ENCODE peak calls at places on chromosome 17, in seven cellular contexts. One of them, this sample, is unnamed.

GRCh38 chr17:1186923-1187771 is 7.4 kb upstream of the ABR start:
- DNase-seq in epithelial cell of proximal tubule: no peak
- DNase-seq in tibial nerve: peak
- DNase-seq in pancreas: peak
- DNase-seq in upper lobe of right lung: peak
- DNase-seq in GM12865: peak
- DNase-seq in ovary: peak
- DNase-seq in this sample: peak

GRCh38 chr17:73278465-73279453 is 17.1 kb upstream of the CPSF4L start:
- DNase-seq in upper lobe of right lung: no peak
- DNase-seq in ovary: peak
- DNase-seq in GM12865: no peak
- DNase-seq in epithelial cell of proximal tubule: no peak
- DNase-seq in tibial nerve: peak
- DNase-seq in pancreas: peak
- DNase-seq in this sample: no peak

GRCh38 chr17:83081561-83082201 is 2.3 kb downstream of the METRNL start:
- DNase-seq in GM12865: no peak
- DNase-seq in epithelial cell of proximal tubule: no peak
- DNase-seq in pancreas: no peak
- DNase-seq in ovary: no peak
- DNase-seq in upper lobe of right lung: no peak
- DNase-seq in tibial nerve: no peak
- DNase-seq in this sample: no peak

GRCh38 chr17:74141612-74142011 is 61.9 kb upstream of the RPL38 start:
- DNase-seq in GM12865: no peak
- DNase-seq in epithelial cell of proximal tubule: no peak
- DNase-seq in pancreas: no peak
- DNase-seq in ovary: no peak
- DNase-seq in upper lobe of right lung: no peak
- DNase-seq in tibial nerve: no peak
- DNase-seq in this sample: no peak

GRCh38 chr17:41629316-41629715 is 4.9 kb upstream of the KRT17 start:
- DNase-seq in epithelial cell of proximal tubule: no peak
- DNase-seq in ovary: no peak
- DNase-seq in upper lobe of right lung: peak
- DNase-seq in tibial nerve: no peak
- DNase-seq in pancreas: no peak
- DNase-seq in GM12865: no peak
- DNase-seq in this sample: no peak

GRCh38 chr17:29930399-29931010 is 477 bp upstream of the SSH2 start:
- DNase-seq in tibial nerve: no peak
- DNase-seq in ovary: no peak
- DNase-seq in pancreas: no peak
- DNase-seq in upper lobe of right lung: no peak
- DNase-seq in GM12865: peak
- DNase-seq in epithelial cell of proximal tubule: no peak
- DNase-seq in this sample: no peak

GRCh38 chr17:79188048-79188447 is 113.4 kb downstream of the ENGASE start:
- DNase-seq in GM12865: peak
- DNase-seq in pancreas: peak
- DNase-seq in upper lobe of right lung: no peak
- DNase-seq in epithelial cell of proximal tubule: no peak
- DNase-seq in ovary: no peak
- DNase-seq in tibial nerve: no peak
- DNase-seq in this sample: no peak

GRCh38 chr17:6456914-6457687 is 12.8 kb downstream of the PIMREG start:
- DNase-seq in epithelial cell of proximal tubule: no peak
- DNase-seq in GM12865: no peak
- DNase-seq in upper lobe of right lung: peak
- DNase-seq in ovary: no peak
- DNase-seq in tibial nerve: no peak
- DNase-seq in pancreas: peak
- DNase-seq in this sample: no peak

GRCh38 chr17:78903101-78903779 is at the start of gene CEP295NL:
- DNase-seq in GM12865: peak
- DNase-seq in pancreas: no peak
- DNase-seq in epithelial cell of proximal tubule: no peak
- DNase-seq in ovary: no peak
- DNase-seq in upper lobe of right lung: no peak
- DNase-seq in tibial nerve: no peak
- DNase-seq in this sample: no peak

GRCh38 chr17:70913086-70913485 is 743.8 kb downstream of the KCNJ2 start:
- DNase-seq in pancreas: no peak
- DNase-seq in tibial nerve: no peak
- DNase-seq in upper lobe of right lung: no peak
- DNase-seq in ovary: no peak
- DNase-seq in epithelial cell of proximal tubule: no peak
- DNase-seq in GM12865: no peak
- DNase-seq in this sample: no peak

GRCh38 chr17:29243792-29244191 is 2.9 kb upstream of the CRYBA1 start:
- DNase-seq in upper lobe of right lung: no peak
- DNase-seq in tibial nerve: no peak
- DNase-seq in epithelial cell of proximal tubule: no peak
- DNase-seq in ovary: no peak
- DNase-seq in GM12865: peak
- DNase-seq in pancreas: no peak
- DNase-seq in this sample: no peak

GRCh38 chr17:41301204-41301790 is 1.4 kb downstream of the KRTAP29-1 start:
- DNase-seq in upper lobe of right lung: no peak
- DNase-seq in pancreas: no peak
- DNase-seq in GM12865: no peak
- DNase-seq in ovary: no peak
- DNase-seq in tibial nerve: no peak
- DNase-seq in epithelial cell of proximal tubule: no peak
- DNase-seq in this sample: no peak

GRCh38 chr17:46832945-46833839 is 14.7 kb upstream of the WNT3 start:
- DNase-seq in ovary: no peak
- DNase-seq in tibial nerve: no peak
- DNase-seq in upper lobe of right lung: no peak
- DNase-seq in epithelial cell of proximal tubule: peak
- DNase-seq in GM12865: no peak
- DNase-seq in pancreas: no peak
- DNase-seq in this sample: no peak

GRCh38 chr17:79249945-79250521 is 175.4 kb downstream of the ENGASE start:
- DNase-seq in ovary: no peak
- DNase-seq in upper lobe of right lung: no peak
- DNase-seq in tibial nerve: no peak
- DNase-seq in pancreas: no peak
- DNase-seq in epithelial cell of proximal tubule: no peak
- DNase-seq in GM12865: no peak
- DNase-seq in this sample: no peak

GRCh38 chr17:69733171-69734014 is 318.9 kb downstream of the MAP2K6 start:
- DNase-seq in ovary: no peak
- DNase-seq in GM12865: no peak
- DNase-seq in pancreas: no peak
- DNase-seq in tibial nerve: no peak
- DNase-seq in epithelial cell of proximal tubule: peak
- DNase-seq in upper lobe of right lung: no peak
- DNase-seq in this sample: no peak

GRCh38 chr17:39982069-39982371 is 1.4 kb downstream of the PSMD3 start:
- DNase-seq in upper lobe of right lung: no peak
- DNase-seq in tibial nerve: no peak
- DNase-seq in epithelial cell of proximal tubule: no peak
- DNase-seq in GM12865: no peak
- DNase-seq in pancreas: no peak
- DNase-seq in ovary: no peak
- DNase-seq in this sample: no peak

GRCh38 chr17:39980402-39981206 is at the start of gene PSMD3:
- DNase-seq in pancreas: peak
- DNase-seq in epithelial cell of proximal tubule: peak
- DNase-seq in tibial nerve: peak
- DNase-seq in GM12865: peak
- DNase-seq in ovary: peak
- DNase-seq in upper lobe of right lung: peak
- DNase-seq in this sample: peak

GRCh38 chr17:39979021-39979660 is 1.5 kb upstream of the PSMD3 start:
- DNase-seq in GM12865: no peak
- DNase-seq in tibial nerve: no peak
- DNase-seq in pancreas: no peak
- DNase-seq in upper lobe of right lung: no peak
- DNase-seq in ovary: no peak
- DNase-seq in epithelial cell of proximal tubule: peak
- DNase-seq in this sample: no peak

GRCh38 chr17:39981207-39982068 is 831 bp downstream of the PSMD3 start:
- DNase-seq in epithelial cell of proximal tubule: no peak
- DNase-seq in upper lobe of right lung: no peak
- DNase-seq in tibial nerve: no peak
- DNase-seq in ovary: no peak
- DNase-seq in GM12865: peak
- DNase-seq in pancreas: no peak
- DNase-seq in this sample: no peak

GRCh38 chr17:39979865-39980401 is 674 bp upstream of the PSMD3 start:
- DNase-seq in pancreas: no peak
- DNase-seq in upper lobe of right lung: no peak
- DNase-seq in tibial nerve: no peak
- DNase-seq in ovary: no peak
- DNase-seq in GM12865: peak
- DNase-seq in epithelial cell of proximal tubule: no peak
- DNase-seq in this sample: no peak
- TF ChIP-seq CTCF in pancreas: no peak
- TF ChIP-seq CTCF in upper lobe of right lung: peak
- TF ChIP-seq CTCF in tibial nerve: no peak
- TF ChIP-seq CTCF in ovary: no peak
- TF ChIP-seq CTCF in GM12865: peak
- TF ChIP-seq CTCF in epithelial cell of proximal tubule: no peak
- TF ChIP-seq CTCF in this sample: no peak

GRCh38 chr17:65503557-65503956 is 57.9 kb downstream of the AXIN2 start:
- DNase-seq in ovary: no peak
- DNase-seq in tibial nerve: no peak
- DNase-seq in pancreas: peak
- DNase-seq in upper lobe of right lung: no peak
- DNase-seq in GM12865: no peak
- DNase-seq in epithelial cell of proximal tubule: no peak
- DNase-seq in this sample: no peak
- TF ChIP-seq CTCF in ovary: no peak
- TF ChIP-seq CTCF in tibial nerve: no peak
- TF ChIP-seq CTCF in pancreas: no peak
- TF ChIP-seq CTCF in upper lobe of right lung: no peak
- TF ChIP-seq CTCF in GM12865: no peak
- TF ChIP-seq CTCF in epithelial cell of proximal tubule: no peak
- TF ChIP-seq CTCF in this sample: no peak

DNA sequence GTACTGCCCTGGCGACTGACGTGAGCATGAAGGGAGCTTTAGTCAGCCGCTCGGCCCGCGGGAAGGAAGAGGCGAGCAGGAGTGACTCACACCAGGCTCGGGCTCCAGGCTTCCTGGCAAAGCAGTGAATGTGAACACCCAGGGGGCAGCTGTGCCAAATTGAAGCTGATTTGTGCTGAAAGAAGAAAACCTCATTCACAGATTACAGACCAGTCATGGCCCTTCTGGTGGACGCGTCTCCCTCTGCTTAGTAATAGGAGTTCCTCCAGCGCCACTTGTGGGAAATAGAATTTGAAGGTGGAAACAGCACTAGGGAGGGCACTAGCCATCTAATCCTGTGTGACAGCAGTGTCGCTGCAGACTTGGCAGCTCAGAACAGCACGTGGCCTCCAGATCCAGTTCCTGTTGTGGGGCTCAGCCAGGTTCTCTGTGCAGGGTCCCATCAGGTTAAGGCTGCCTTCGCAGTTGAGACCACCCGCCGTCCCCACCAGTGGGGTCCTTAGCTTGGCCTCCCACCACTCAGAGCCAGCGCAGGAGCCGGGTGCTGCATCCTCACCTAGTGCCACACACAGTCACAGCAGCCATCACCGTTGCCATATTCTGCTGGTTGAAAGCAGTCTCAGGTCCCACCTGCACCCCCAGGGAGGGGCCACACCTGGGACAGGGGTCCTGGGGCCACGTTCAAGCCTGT is 164.5 kb upstream of the CHMP6 start:
- DNase-seq in upper lobe of right lung: peak
- DNase-seq in epithelial cell of proximal tubule: no peak
- DNase-seq in ovary: no peak
- DNase-seq in tibial nerve: peak
- DNase-seq in pancreas: peak
- DNase-seq in GM12865: no peak
- DNase-seq in this sample: no peak
- TF ChIP-seq CTCF in upper lobe of right lung: no peak
- TF ChIP-seq CTCF in epithelial cell of proximal tubule: no peak
- TF ChIP-seq CTCF in ovary: no peak
- TF ChIP-seq CTCF in tibial nerve: no peak
- TF ChIP-seq CTCF in pancreas: no peak
- TF ChIP-seq CTCF in GM12865: no peak
- TF ChIP-seq CTCF in this sample: no peak

DNA sequence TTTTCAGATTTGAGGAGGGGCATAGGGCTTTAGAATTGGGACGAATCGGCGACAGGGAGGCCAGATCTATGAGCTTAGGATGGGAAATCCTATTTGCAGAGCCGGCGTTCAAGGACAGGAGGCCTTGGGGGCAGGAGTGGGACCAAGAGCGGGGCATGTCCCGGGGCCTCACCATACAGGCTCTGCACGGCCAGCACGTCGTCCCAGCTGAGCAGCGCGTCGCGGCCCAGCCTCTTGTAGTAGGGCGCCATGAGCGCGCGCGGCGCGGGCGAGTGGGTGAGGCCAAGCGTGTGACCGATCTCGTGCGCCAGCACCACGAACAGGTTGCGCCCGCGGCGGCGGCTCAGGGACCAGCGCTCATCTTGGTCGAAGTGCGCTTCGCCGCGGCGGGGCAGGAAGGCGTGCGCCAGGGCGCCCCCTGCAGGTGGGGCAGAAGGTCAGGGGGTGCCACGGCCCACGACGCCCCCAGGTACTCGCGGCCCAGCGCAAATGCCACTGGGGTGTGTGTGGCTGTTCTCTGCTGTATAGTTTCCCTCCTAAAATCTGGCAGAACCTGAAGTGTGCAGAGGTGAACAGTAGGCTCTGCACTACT is 9.3 kb downstream of the C17orf50 start:
- DNase-seq in epithelial cell of proximal tubule: no peak
- DNase-seq in tibial nerve: no peak
- DNase-seq in upper lobe of right lung: no peak
- DNase-seq in ovary: no peak
- DNase-seq in pancreas: no peak
- DNase-seq in GM12865: no peak
- DNase-seq in this sample: no peak
- TF ChIP-seq CTCF in epithelial cell of proximal tubule: peak
- TF ChIP-seq CTCF in tibial nerve: no peak
- TF ChIP-seq CTCF in upper lobe of right lung: peak
- TF ChIP-seq CTCF in ovary: no peak
- TF ChIP-seq CTCF in pancreas: no peak
- TF ChIP-seq CTCF in GM12865: peak
- TF ChIP-seq CTCF in this sample: no peak

GRCh38 chr17:37816951-37817350 is 72.1 kb upstream of the HNF1B start:
- DNase-seq in upper lobe of right lung: no peak
- DNase-seq in pancreas: no peak
- DNase-seq in ovary: no peak
- DNase-seq in tibial nerve: no peak
- DNase-seq in GM12865: no peak
- DNase-seq in epithelial cell of proximal tubule: no peak
- DNase-seq in this sample: no peak
- TF ChIP-seq CTCF in upper lobe of right lung: no peak
- TF ChIP-seq CTCF in pancreas: no peak
- TF ChIP-seq CTCF in ovary: no peak
- TF ChIP-seq CTCF in tibial nerve: no peak
- TF ChIP-seq CTCF in GM12865: no peak
- TF ChIP-seq CTCF in epithelial cell of proximal tubule: no peak
- TF ChIP-seq CTCF in this sample: no peak

This sample was measured in activated B cell treated with CpG ODN at 0.5 μM for 24 hours.